ENCODE peak calls at places on chromosome X, in six cellular contexts. I is A549, W is K562, X is H1, F is HepG2, A is endothelial cell of umbilical vein. P is an unnamed sample.
A peak's percentile ranks its signal among the peaks of the same experiment; 100 is the strongest.

GRCh38 chrX:153646620-153647373 is at the start of gene DUSP9:
- DNase-seq in I (peak; percentile 69), W (peak; percentile 79), X (no peak), F (peak; percentile 83), A (peak; percentile 17), P (peak; percentile 57)

GRCh38 chrX:12877386-12877785 is 10.5 kb downstream of the TLR7 start:
- DNase-seq in I (no peak), W (no peak), X (no peak), F (peak; percentile 14), A (peak; percentile 70), P (no peak)

GRCh38 chrX:21756785-21757529 is 959 bp downstream of the SMPX start:
- DNase-seq in I (no peak), W (no peak), X (no peak), F (no peak), A (no peak), P (no peak)

GRCh38 chrX:1480082-1480785 is 27.5 kb upstream of the ASMTL start:
- DNase-seq in I (no peak), W (no peak), X (no peak), F (no peak), A (peak; percentile 42), P (no peak)

GRCh38 chrX:108299101-108299591 is 139.1 kb downstream of the COL4A6 start:
- DNase-seq in I (no peak), W (no peak), X (no peak), F (peak; percentile 66), A (peak; percentile 60), P (no peak)

GRCh38 chrX:150508461-150509367 is 59.7 kb upstream of the MTM1 start:
- DNase-seq in I (no peak), W (no peak), X (no peak), F (no peak), A (peak; percentile 61), P (no peak)

GRCh38 chrX:136211766-136212556 is 39.2 kb downstream of the MAP7D3 start:
- DNase-seq in I (no peak), W (no peak), X (no peak), F (no peak), A (no peak), P (peak; percentile 51)

GRCh38 chrX:36266155-36266554 is 346.6 kb downstream of the CFAP47 start:
- DNase-seq in I (no peak), W (no peak), X (no peak), F (no peak), A (no peak), P (no peak)

GRCh38 chrX:21675931-21676330 is 17.8 kb upstream of the KLHL34 start:
- DNase-seq in I (no peak), W (no peak), X (no peak), F (no peak), A (no peak), P (no peak)

GRCh38 chrX:47573334-47574095 is 8.7 kb upstream of the TIMP1 start:
- DNase-seq in I (no peak), W (no peak), X (no peak), F (no peak), A (no peak), P (no peak)

GRCh38 chrX:112536544-112536943 is 143.2 kb downstream of the LHFPL1 start:
- DNase-seq in I (no peak), W (no peak), X (peak; percentile 44), F (no peak), A (no peak), P (no peak)

GRCh38 chrX:33211356-33212254 is at the start of gene DMD:
- DNase-seq in I (no peak), W (no peak), X (no peak), F (peak; percentile 1), A (peak; percentile 88), P (no peak)

GRCh38 chrX:68199062-68199848 is 234.0 kb downstream of the OPHN1 start:
- DNase-seq in I (no peak), W (no peak), X (no peak), F (no peak), A (no peak), P (no peak)

GRCh38 chrX:6024204-6024603 is 204.5 kb downstream of the NLGN4X start:
- DNase-seq in I (no peak), W (no peak), X (no peak), F (no peak), A (no peak), P (no peak)

GRCh38 chrX:3219231-3219630 is 127.2 kb downstream of the MXRA5 start:
- DNase-seq in I (no peak), W (no peak), X (no peak), F (no peak), A (no peak), P (no peak)
- TF ChIP-seq MAX in I (no peak), W (no peak), X (no peak), F (no peak), A (no peak), P (no peak)

GRCh38 chrX:69539437-69539836 is 35.3 kb downstream of the NALF2 start:
- DNase-seq in I (no peak), W (no peak), X (no peak), F (no peak), A (no peak), P (no peak)

GRCh38 chrX:69535661-69536060 is 31.5 kb downstream of the NALF2 start:
- DNase-seq in I (no peak), W (no peak), X (no peak), F (no peak), A (no peak), P (no peak)

GRCh38 chrX:69541959-69542358 is 37.8 kb downstream of the NALF2 start:
- DNase-seq in I (no peak), W (no peak), X (no peak), F (no peak), A (no peak), P (no peak)

GRCh38 chrX:69543572-69543971 is 39.4 kb downstream of the NALF2 start:
- DNase-seq in I (no peak), W (no peak), X (no peak), F (no peak), A (no peak), P (no peak)

DNA sequence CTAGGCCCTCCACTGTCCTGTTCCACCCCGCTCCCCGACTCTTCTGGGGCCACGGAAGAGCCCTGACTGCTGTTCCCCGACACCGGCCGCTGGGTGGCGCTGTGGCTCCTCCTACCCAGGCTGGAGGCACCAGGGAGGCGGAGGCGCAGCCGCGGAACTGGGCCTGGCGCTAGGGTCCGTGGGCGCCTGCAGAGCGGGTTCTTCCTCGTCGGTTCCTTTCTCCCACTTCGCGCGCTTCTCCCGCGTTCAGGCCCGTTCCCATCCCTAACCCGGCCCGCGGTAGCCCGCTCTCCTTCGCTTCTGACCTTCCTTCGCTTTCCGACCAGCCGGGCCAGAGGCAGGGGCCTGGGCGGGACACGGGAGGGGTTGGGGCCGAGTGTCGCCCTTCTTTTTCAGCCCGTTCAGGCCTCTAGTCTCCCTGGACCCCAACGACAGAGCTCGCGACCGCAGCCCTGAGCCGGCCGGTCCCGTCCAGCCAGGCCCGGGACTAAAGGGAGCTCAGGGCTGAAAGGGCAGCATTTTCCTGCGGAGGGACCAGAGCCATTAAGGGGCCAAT is 34.3 kb downstream of the NALF2 start:
- DNase-seq in I (peak; percentile 70), W (peak; percentile 77), X (peak; percentile 27), F (peak; percentile 52), A (peak; percentile 46), P (peak; percentile 37)
- H3K4me3 ChIP-seq in I (peak overlapping the region; percentile 55), W (no peak overlapping the region), X (peak overlapping the region; percentile 42), F (peak overlapping the region; percentile 73), A (no peak overlapping the region), P (no peak overlapping the region)

DNA sequence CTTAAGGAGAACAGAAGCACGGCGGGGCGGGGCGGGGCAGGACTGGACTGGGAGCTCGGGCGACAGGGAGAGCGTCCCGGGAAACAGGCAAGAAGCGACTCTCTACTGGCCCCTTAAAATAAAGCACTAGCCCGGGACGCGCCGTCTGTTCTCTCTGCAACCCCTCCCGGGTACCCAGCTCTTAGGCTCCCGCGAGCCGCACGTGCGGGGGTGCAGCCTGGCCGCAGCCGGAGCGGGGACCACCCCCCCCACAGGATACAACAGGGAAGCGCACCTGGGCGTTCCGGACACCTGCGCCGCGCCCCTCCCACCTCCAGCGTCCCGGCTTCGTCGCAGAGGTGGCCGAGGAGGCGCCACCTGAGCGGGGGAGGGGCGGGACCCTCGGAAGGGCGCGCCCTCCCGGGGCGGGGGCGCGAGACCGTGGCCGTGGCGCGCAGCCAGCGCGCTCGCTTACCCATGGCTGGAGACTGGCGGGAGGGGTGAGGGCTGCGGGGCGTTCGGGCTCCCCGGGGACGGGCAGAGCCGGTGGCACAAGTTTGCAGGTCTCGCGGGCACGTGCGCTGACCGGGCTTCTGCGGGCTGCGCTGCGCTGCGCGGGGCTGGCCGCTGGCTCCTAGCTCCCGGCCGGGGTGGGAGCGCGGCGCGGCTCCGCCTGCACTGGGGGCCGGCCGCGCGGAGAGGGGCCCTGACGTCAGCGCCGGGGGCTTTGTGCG is 91.5 kb downstream of the GEMIN8 start:
- DNase-seq in I (peak; percentile 16), W (no peak), X (no peak), F (no peak), A (no peak), P (peak; percentile 16)
- TF ChIP-seq MAX in I (no peak), W (no peak), X (peak; percentile 58), F (no peak), A (no peak), P (no peak)

GRCh38 chrX:78105944-78106650 is 2.0 kb downstream of the PGK1 start:
- DNase-seq in I (no peak), W (no peak), X (no peak), F (no peak), A (peak; percentile 1), P (peak; percentile 52)
- H3K4me3 ChIP-seq in I (peak overlapping the region; percentile 81), W (peak overlapping the region; percentile 87), X (peak overlapping the region; percentile 85), F (peak overlapping the region; percentile 87), A (peak overlapping the region; percentile 33), P (peak overlapping the region; percentile 79)

GRCh38 chrX:50183891-50184290 is 16.9 kb downstream of the AKAP4 start:
- DNase-seq in I (no peak), W (no peak), X (no peak), F (no peak), A (no peak), P (no peak)
- TF ChIP-seq MAX in I (no peak), W (no peak), X (no peak), F (no peak), A (no peak), P (no peak)

GRCh38 chrX:25013593-25014365 is 2.0 kb downstream of the ARX start:
- DNase-seq in I (no peak), W (peak; percentile 37), X (no peak), F (no peak), A (no peak), P (peak; percentile 43)
- H3K4me3 ChIP-seq in I (peak overlapping the region; percentile 74), W (no peak overlapping the region), X (no peak overlapping the region), F (no peak overlapping the region), A (no peak overlapping the region), P (no peak overlapping the region)

GRCh38 chrX:17703201-17703600 is 34.1 kb upstream of the SCML1 start:
- DNase-seq in I (no peak), W (no peak), X (no peak), F (no peak), A (no peak), P (no peak)
- TF ChIP-seq MAX in I (no peak), W (no peak), X (no peak), F (no peak), A (no peak), P (no peak)